ENCODE peak calls at places on chromosome 10, in four cellular contexts. P is HepG2, N is WTC11, I is K562. W is an unnamed sample.

GRCh38 chr10:46239999-46240683 is 46.7 kb upstream of the ANTXRL start:
- DNase-seq in N (no peak), P (no peak), I (no peak), W (no peak)

GRCh38 chr10:133010095-133010837 is 67.9 kb upstream of the CFAP46 start:
- DNase-seq in I (no peak), N (no peak), P (no peak), W (no peak)

GRCh38 chr10:113957013-113957412 is 86.7 kb upstream of the ADRB1 start:
- DNase-seq in N (no peak), I (no peak), P (peak), W (no peak)

GRCh38 chr10:27192284-27192683 is 37.1 kb downstream of the MASTL start:
- DNase-seq in I (no peak), N (no peak), P (no peak), W (no peak)

GRCh38 chr10:120505866-120506265 is 48.8 kb downstream of the PLPP4 start:
- DNase-seq in P (no peak), N (no peak), I (no peak), W (no peak)

GRCh38 chr10:69800109-69800508 is 1.6 kb upstream of the COL13A1 start:
- DNase-seq in I (peak), N (peak), P (peak), W (no peak)

GRCh38 chr10:119006451-119007210 is 22.9 kb upstream of the NANOS1 start:
- DNase-seq in I (peak), N (no peak), P (peak), W (no peak)

GRCh38 chr10:98790817-98791216 is 344.1 kb upstream of the HPS1 start:
- DNase-seq in P (no peak), N (no peak), I (peak), W (no peak)

GRCh38 chr10:59905066-59905734 is 1.2 kb downstream of the CCDC6 start:
- DNase-seq in N (peak), P (no peak), I (peak), W (no peak)

GRCh38 chr10:108544500-108545120 is 1378.7 kb downstream of the XPNPEP1 start:
- DNase-seq in N (peak), P (peak), I (peak), W (no peak)

GRCh38 chr10:123582084-123582989 is 83.8 kb upstream of the GPR26 start:
- DNase-seq in I (peak), N (peak), P (peak), W (no peak)

GRCh38 chr10:36172054-36172531 is 530.0 kb upstream of the FZD8 start:
- DNase-seq in P (no peak), I (no peak), N (no peak), W (no peak)

GRCh38 chr10:131041361-131041916 is 270.1 kb downstream of the TCERG1L start:
- DNase-seq in P (no peak), I (no peak), N (no peak), W (no peak)

GRCh38 chr10:530717-531116 is 158.8 kb downstream of the DIP2C start:
- DNase-seq in N (no peak), P (no peak), I (no peak), W (no peak)

GRCh38 chr10:1509003-1509402 is 228.3 kb downstream of the ADARB2 start:
- DNase-seq in N (no peak), P (no peak), I (no peak), W (no peak)

GRCh38 chr10:110380255-110380654 is 75.5 kb upstream of the SMNDC1 start:
- DNase-seq in N (no peak), I (no peak), P (no peak), W (no peak)

GRCh38 chr10:2122431-2123124 is 385.3 kb upstream of the ADARB2 start:
- DNase-seq in N (no peak), P (no peak), I (no peak), W (no peak)

GRCh38 chr10:10901906-10902305 is 115.8 kb upstream of the CELF2 start:
- DNase-seq in I (no peak), N (no peak), P (no peak), W (no peak)

GRCh38 chr10:77240042-77240619 is 397.5 kb downstream of the KCNMA1 start:
- DNase-seq in I (no peak), N (no peak), P (no peak), W (no peak)

GRCh38 chr10:121096617-121097431 is 245.7 kb downstream of the WDR11 start:
- DNase-seq in N (no peak), P (peak), I (peak), W (no peak)

GRCh38 chr10:97321032-97321806 is 2.1 kb downstream of the FRAT1 start:
- DNase-seq in P (no peak), N (peak), I (no peak), W (no peak)
- TF ChIP-seq ETV6 in P (no peak), N (no peak), I (no peak), W (no peak)

DNA sequence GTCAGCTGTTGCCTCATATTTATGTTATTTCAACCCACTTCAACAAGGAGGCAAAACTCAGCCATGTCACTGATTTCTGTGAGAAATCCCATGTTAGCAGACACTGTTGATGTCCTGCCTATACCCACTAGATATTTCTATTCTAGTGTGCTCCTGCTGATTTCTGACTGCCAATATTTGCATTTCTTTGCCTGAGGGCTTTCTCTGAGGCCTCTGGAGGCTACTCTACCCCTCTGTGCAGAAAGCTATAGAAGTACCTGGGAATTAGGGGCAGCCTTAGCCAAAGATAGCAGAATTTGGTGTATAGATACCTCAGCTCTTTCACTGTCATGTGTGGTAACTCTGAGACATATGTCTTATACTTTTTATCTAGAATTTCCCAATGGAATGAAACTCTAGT is 348.8 kb downstream of the SORCS3 start:
- DNase-seq in P (no peak), N (no peak), I (no peak), W (no peak)
- TF ChIP-seq ETV6 in P (no peak), N (no peak), I (no peak), W (no peak)

GRCh38 chr10:43236176-43236850 is 30.6 kb downstream of the RASGEF1A start:
- DNase-seq in N (no peak), P (no peak), I (no peak), W (no peak)

GRCh38 chr10:43237128-43237527 is 29.7 kb downstream of the RASGEF1A start:
- DNase-seq in N (no peak), I (no peak), P (no peak), W (no peak)

GRCh38 chr10:43238462-43238861 is 28.4 kb downstream of the RASGEF1A start:
- DNase-seq in P (no peak), N (peak), I (no peak), W (no peak)

GRCh38 chr10:43239756-43240155 is 27.1 kb downstream of the RASGEF1A start:
- DNase-seq in P (no peak), N (no peak), I (no peak), W (no peak)

GRCh38 chr10:43237631-43238446 is 29.0 kb downstream of the RASGEF1A start:
- DNase-seq in P (no peak), N (peak), I (no peak), W (no peak)
- TF ChIP-seq ETV6 in P (no peak), N (no peak), I (no peak), W (no peak)

GRCh38 chr10:63437334-63437949 is 28.3 kb downstream of the JMJD1C start:
- DNase-seq in P (no peak), I (peak), N (no peak), W (no peak)
- TF ChIP-seq ETV6 in P (no peak), I (no peak), N (no peak), W (no peak)

GRCh38 chr10:86443069-86443468 is 76.5 kb upstream of the GRID1 start:
- DNase-seq in N (no peak), P (peak), I (no peak), W (no peak)
- TF ChIP-seq ETV6 in N (no peak), P (no peak), I (no peak), W (no peak)

DNA sequence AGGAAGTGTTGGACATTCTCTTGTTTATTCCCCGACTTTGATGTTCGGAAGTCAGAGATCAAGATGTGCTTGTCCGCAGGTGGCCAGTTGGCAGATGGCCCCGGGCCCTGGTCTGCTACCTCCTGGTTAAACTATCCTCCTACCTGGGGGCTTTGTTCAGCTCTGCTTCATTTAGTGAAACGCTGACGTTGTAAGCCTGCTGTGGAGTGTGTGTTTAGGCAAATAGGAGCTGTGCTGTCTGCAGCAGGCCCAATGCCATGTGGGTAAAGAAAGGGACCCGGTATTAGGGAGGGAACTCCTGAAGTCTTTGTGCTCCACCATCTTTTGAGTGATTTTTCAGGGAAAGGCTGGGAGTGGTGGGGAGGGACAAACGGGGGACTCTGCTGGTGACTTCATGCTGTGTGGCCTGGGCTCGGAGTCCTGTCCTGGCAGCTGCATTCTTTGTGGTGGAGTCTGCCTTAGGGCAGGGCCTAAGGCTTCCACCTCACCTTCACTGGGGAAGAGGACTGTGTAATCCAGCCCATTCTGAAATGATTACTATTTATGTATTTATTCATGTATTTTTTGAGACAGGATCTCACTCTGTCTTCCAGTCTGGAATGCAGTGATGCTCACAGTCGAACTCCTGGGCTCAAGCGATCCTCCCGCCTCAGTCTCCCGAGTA is 171.1 kb upstream of the KLF6 start:
- DNase-seq in I (no peak), P (no peak), N (peak), W (no peak)
- TF ChIP-seq ETV6 in I (no peak), P (no peak), N (no peak), W (no peak)

DNA sequence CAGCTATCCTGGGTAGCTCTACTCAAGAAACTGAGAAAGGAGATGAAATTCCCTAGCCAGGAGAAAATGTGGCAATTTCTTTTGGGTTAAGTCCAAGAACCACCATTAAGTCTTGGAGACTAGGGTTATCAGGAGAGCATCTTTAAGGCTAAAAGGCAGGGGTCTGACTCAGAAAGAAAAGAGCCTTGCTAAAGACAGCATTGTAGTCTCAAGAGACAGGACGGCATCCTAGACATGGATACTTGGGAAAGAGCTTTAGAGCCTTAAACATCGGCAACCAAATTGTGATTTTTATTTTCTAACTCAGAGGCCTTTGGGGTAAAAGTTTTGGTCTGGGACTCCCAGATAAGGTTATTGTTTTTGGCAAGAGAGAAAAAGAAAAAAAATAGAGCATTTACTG is 83.1 kb downstream of the FAS start:
- DNase-seq in P (no peak), N (no peak), I (no peak), W (no peak)
- TF ChIP-seq ETV6 in P (no peak), N (no peak), I (no peak), W (no peak)

DNA sequence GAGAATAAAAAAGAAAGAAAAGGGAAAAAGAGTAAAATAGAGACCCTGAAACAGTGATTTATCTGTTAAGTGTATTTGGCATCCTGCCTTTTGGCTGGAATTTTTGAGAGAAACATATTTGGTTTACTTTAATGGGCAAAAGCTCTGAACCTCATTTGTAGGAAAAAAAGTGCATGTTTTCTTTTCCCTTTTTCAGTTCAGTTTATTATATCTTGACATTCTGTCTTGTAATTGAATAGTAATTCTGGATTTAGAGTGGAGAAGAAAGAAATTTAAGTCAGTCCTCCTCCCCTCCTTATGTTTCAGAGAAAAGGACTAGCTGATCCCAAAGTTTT is 69.5 kb downstream of the ARID5B start:
- DNase-seq in I (no peak), N (no peak), P (no peak), W (no peak)
- TF ChIP-seq ETV6 in I (no peak), N (no peak), P (no peak), W (no peak)